ENCODE peak calls at places on chromosomes 16 and 17, in six cellular contexts. One of them, this sample, is unnamed.
A peak's percentile ranks its signal among the peaks of the same experiment; 100 is the strongest.

GRCh38 chr16:77780378-77780837 is 8.0 kb upstream of the VAT1L start:
- DNase-seq in HCT116: peak; percentile 10
- DNase-seq in upper lobe of right lung: no peak
- DNase-seq in OCI-LY7: no peak
- DNase-seq in neural progenitor cell: no peak
- DNase-seq in prostate gland: no peak
- DNase-seq in this sample: peak; percentile 74

GRCh38 chr17:51257150-51258081 is 2.4 kb downstream of the MBTD1 start:
- DNase-seq in HCT116: no peak
- DNase-seq in upper lobe of right lung: no peak
- DNase-seq in OCI-LY7: no peak
- DNase-seq in neural progenitor cell: no peak
- DNase-seq in prostate gland: no peak
- DNase-seq in this sample: no peak

GRCh38 chr17:54172654-54173316 is 350.1 kb downstream of the KIF2B start:
- DNase-seq in HCT116: no peak
- DNase-seq in upper lobe of right lung: no peak
- DNase-seq in OCI-LY7: peak; percentile 3
- DNase-seq in neural progenitor cell: peak; percentile 40
- DNase-seq in prostate gland: no peak
- DNase-seq in this sample: peak; percentile 3

GRCh38 chr16:79776243-79776884 is 175.8 kb upstream of the MAF start:
- DNase-seq in HCT116: no peak
- DNase-seq in upper lobe of right lung: no peak
- DNase-seq in OCI-LY7: no peak
- DNase-seq in neural progenitor cell: peak; percentile 37
- DNase-seq in prostate gland: peak; percentile 44
- DNase-seq in this sample: no peak

GRCh38 chr16:21028728-21029127 is 121.9 kb downstream of the DNAH3 start:
- DNase-seq in HCT116: no peak
- DNase-seq in upper lobe of right lung: no peak
- DNase-seq in OCI-LY7: no peak
- DNase-seq in neural progenitor cell: no peak
- DNase-seq in prostate gland: no peak
- DNase-seq in this sample: no peak

GRCh38 chr17:66337866-66338472 is 35.6 kb downstream of the PRKCA start:
- DNase-seq in HCT116: no peak
- DNase-seq in upper lobe of right lung: no peak
- DNase-seq in OCI-LY7: no peak
- DNase-seq in neural progenitor cell: no peak
- DNase-seq in prostate gland: no peak
- DNase-seq in this sample: no peak

GRCh38 chr17:62597920-62598319 is 29.6 kb upstream of the MRC2 start:
- DNase-seq in HCT116: no peak
- DNase-seq in upper lobe of right lung: no peak
- DNase-seq in OCI-LY7: no peak
- DNase-seq in neural progenitor cell: no peak
- DNase-seq in prostate gland: no peak
- DNase-seq in this sample: no peak

GRCh38 chr16:65634291-65634690 is 512.4 kb upstream of the CDH11 start:
- DNase-seq in HCT116: no peak
- DNase-seq in upper lobe of right lung: no peak
- DNase-seq in OCI-LY7: no peak
- DNase-seq in neural progenitor cell: no peak
- DNase-seq in prostate gland: no peak
- DNase-seq in this sample: no peak

GRCh38 chr17:27078296-27078695 is 215.6 kb upstream of the WSB1 start:
- DNase-seq in HCT116: no peak
- DNase-seq in upper lobe of right lung: no peak
- DNase-seq in OCI-LY7: no peak
- DNase-seq in neural progenitor cell: no peak
- DNase-seq in prostate gland: no peak
- DNase-seq in this sample: no peak

GRCh38 chr17:66467766-66468165 is 165.4 kb downstream of the PRKCA start:
- DNase-seq in HCT116: no peak
- DNase-seq in upper lobe of right lung: no peak
- DNase-seq in OCI-LY7: no peak
- DNase-seq in neural progenitor cell: no peak
- DNase-seq in prostate gland: no peak
- DNase-seq in this sample: no peak

GRCh38 chr16:67928561-67929364 is 2.9 kb downstream of the CTRL start:
- DNase-seq in HCT116: peak; percentile 24
- DNase-seq in upper lobe of right lung: peak; percentile 83
- DNase-seq in OCI-LY7: peak; percentile 80
- DNase-seq in neural progenitor cell: peak; percentile 79
- DNase-seq in prostate gland: peak; percentile 62
- DNase-seq in this sample: peak; percentile 77

GRCh38 chr16:80265624-80266306 is 275.0 kb upstream of the DYNLRB2 start:
- DNase-seq in HCT116: no peak
- DNase-seq in upper lobe of right lung: no peak
- DNase-seq in OCI-LY7: no peak
- DNase-seq in neural progenitor cell: no peak
- DNase-seq in prostate gland: no peak
- DNase-seq in this sample: no peak

GRCh38 chr16:9306753-9307152 is 215.3 kb downstream of the HAPSTR1 start:
- DNase-seq in HCT116: no peak
- DNase-seq in upper lobe of right lung: no peak
- DNase-seq in OCI-LY7: no peak
- DNase-seq in neural progenitor cell: no peak
- DNase-seq in prostate gland: no peak
- DNase-seq in this sample: no peak

GRCh38 chr16:88753600-88753999 is 31.4 kb downstream of the PIEZO1 start:
- DNase-seq in HCT116: no peak
- DNase-seq in upper lobe of right lung: no peak
- DNase-seq in OCI-LY7: no peak
- DNase-seq in neural progenitor cell: no peak
- DNase-seq in prostate gland: no peak
- DNase-seq in this sample: no peak

GRCh38 chr16:88753191-88753590 is 31.8 kb downstream of the PIEZO1 start:
- DNase-seq in HCT116: no peak
- DNase-seq in upper lobe of right lung: no peak
- DNase-seq in OCI-LY7: no peak
- DNase-seq in neural progenitor cell: no peak
- DNase-seq in prostate gland: no peak
- DNase-seq in this sample: no peak

GRCh38 chr16:88754109-88754911 is 30.7 kb downstream of the PIEZO1 start:
- DNase-seq in HCT116: no peak
- DNase-seq in upper lobe of right lung: no peak
- DNase-seq in OCI-LY7: no peak
- DNase-seq in neural progenitor cell: no peak
- DNase-seq in prostate gland: no peak
- DNase-seq in this sample: no peak

GRCh38 chr16:88755745-88756443 is 29.1 kb downstream of the PIEZO1 start:
- DNase-seq in HCT116: no peak
- DNase-seq in upper lobe of right lung: no peak
- DNase-seq in OCI-LY7: no peak
- DNase-seq in neural progenitor cell: no peak
- DNase-seq in prostate gland: no peak
- DNase-seq in this sample: no peak

GRCh38 chr16:88754912-88755744 is 29.9 kb downstream of the PIEZO1 start:
- DNase-seq in HCT116: no peak
- DNase-seq in upper lobe of right lung: no peak
- DNase-seq in OCI-LY7: peak; percentile 43
- DNase-seq in neural progenitor cell: peak; percentile 80
- DNase-seq in prostate gland: peak; percentile 42
- DNase-seq in this sample: peak; percentile 82
- TF ChIP-seq CTCF in HCT116: no peak
- TF ChIP-seq CTCF in upper lobe of right lung: no peak
- TF ChIP-seq CTCF in OCI-LY7: peak; percentile 69
- TF ChIP-seq CTCF in neural progenitor cell: peak; percentile 68
- TF ChIP-seq CTCF in prostate gland: no peak
- TF ChIP-seq CTCF in this sample: peak; percentile 40

DNA sequence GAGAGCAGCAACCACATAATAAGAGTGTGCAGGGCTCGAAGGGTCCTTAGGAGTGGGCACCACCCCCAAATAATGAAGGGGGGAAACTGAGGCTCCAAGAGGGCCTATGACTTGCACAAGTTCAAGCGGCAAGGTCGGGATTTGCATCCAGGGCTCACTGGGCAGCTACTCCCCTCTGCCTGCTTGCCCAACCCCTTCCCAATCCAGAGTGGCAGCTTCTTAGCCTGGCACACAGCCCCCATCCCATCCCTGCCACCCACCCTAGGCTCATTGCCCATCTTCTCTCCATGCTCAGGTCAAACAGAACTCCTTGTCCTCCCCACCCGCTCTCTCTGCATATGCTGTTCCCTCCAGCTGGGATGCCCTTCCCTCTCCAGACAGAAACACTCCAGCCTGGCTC is 2.4 kb downstream of the SPPL2C start:
- DNase-seq in HCT116: no peak
- DNase-seq in upper lobe of right lung: no peak
- DNase-seq in OCI-LY7: no peak
- DNase-seq in neural progenitor cell: no peak
- DNase-seq in prostate gland: no peak
- DNase-seq in this sample: no peak
- H3K27ac ChIP-seq in HCT116: no peak overlapping the region
- H3K27ac ChIP-seq in upper lobe of right lung: no peak overlapping the region
- H3K27ac ChIP-seq in OCI-LY7: no peak overlapping the region
- H3K27ac ChIP-seq in neural progenitor cell: no peak overlapping the region
- H3K27ac ChIP-seq in prostate gland: no peak overlapping the region
- H3K27ac ChIP-seq in this sample: no peak overlapping the region

DNA sequence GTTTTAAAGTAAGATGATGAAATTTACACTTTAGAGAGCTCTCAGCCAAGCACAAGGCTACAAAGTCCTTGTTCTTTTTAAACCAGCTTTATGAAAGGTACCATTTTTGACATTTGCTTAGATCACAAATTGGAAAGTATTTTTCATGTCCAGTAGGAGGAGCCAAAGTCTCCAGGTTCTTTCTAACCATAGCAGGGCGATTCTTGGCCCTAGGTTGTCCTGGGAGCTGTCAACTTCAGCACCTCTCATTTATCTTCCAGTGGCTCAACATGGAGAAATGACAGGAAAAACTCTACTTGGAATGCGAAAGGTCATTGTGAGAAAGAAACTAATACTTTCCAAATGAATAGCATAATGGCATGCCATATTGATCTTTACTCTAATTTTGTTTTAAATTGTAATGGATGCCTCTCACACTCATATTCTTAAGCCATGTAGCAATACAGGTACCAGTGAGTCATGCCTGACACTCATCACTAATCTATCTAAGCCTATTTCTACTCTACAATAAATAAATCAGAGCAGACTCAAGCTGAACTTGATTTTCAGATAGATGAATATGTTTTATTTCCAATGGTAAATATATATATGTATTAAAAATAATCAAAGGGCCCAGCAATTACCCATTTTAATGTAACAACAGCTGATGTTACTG is 919.1 kb upstream of the EEF2KMT start:
- DNase-seq in HCT116: no peak
- DNase-seq in upper lobe of right lung: no peak
- DNase-seq in OCI-LY7: peak; percentile 8
- DNase-seq in neural progenitor cell: peak; percentile 90
- DNase-seq in prostate gland: no peak
- DNase-seq in this sample: peak; percentile 13
- TF ChIP-seq CTCF in HCT116: no peak
- TF ChIP-seq CTCF in upper lobe of right lung: peak; percentile 26
- TF ChIP-seq CTCF in OCI-LY7: peak; percentile 69
- TF ChIP-seq CTCF in neural progenitor cell: peak; percentile 78
- TF ChIP-seq CTCF in prostate gland: peak; percentile 13
- TF ChIP-seq CTCF in this sample: no peak

GRCh38 chr17:38663125-38663751 is 11.5 kb downstream of the EPOP start:
- DNase-seq in HCT116: peak; percentile 74
- DNase-seq in upper lobe of right lung: peak; percentile 82
- DNase-seq in OCI-LY7: peak; percentile 78
- DNase-seq in neural progenitor cell: peak; percentile 95
- DNase-seq in prostate gland: no peak
- DNase-seq in this sample: peak; percentile 56
- H3K27ac ChIP-seq in HCT116: no peak overlapping the region
- H3K27ac ChIP-seq in upper lobe of right lung: no peak overlapping the region
- H3K27ac ChIP-seq in OCI-LY7: no peak overlapping the region
- H3K27ac ChIP-seq in neural progenitor cell: no peak overlapping the region
- H3K27ac ChIP-seq in prostate gland: no peak overlapping the region
- H3K27ac ChIP-seq in this sample: no peak overlapping the region

DNA sequence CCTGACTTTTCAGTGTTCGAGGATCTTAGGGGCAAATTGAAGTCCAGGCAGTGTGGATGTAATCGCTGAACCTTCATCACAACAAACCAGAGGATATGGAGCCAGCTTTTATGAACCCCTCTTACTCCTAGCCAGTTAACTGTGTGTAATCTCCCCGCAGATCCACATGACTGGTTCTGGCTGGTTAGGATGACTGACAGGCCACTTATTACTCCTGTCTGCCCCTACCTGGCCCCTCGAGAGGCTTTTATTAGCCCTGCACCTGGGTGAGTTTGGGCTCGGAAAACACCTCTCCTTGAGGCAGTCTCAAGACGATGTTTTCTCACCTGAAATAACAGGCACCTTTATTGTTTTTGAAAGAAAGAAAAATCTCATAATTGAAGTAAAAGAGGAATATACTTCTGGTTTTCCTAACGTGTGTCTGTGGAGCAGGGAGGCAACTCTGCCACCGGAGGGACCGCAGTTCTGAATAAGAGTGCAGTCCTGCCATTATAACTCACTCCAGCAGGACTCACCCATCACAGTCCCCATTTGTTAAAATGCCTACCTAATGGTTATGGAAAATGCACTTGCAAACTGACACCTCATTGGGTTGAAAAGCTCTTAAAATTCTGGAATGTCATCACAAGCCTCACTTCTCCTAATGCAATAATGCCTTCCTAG is 291.9 kb upstream of the N4BP1 start:
- DNase-seq in HCT116: peak; percentile 15
- DNase-seq in upper lobe of right lung: no peak
- DNase-seq in OCI-LY7: peak; percentile 27
- DNase-seq in neural progenitor cell: peak; percentile 30
- DNase-seq in prostate gland: no peak
- DNase-seq in this sample: peak; percentile 62
- TF ChIP-seq CTCF in HCT116: no peak
- TF ChIP-seq CTCF in upper lobe of right lung: no peak
- TF ChIP-seq CTCF in OCI-LY7: no peak
- TF ChIP-seq CTCF in neural progenitor cell: peak; percentile 40
- TF ChIP-seq CTCF in prostate gland: no peak
- TF ChIP-seq CTCF in this sample: no peak

GRCh38 chr17:31533546-31534155 is 142.2 kb downstream of the RAB11FIP4 start:
- DNase-seq in HCT116: peak; percentile 38
- DNase-seq in upper lobe of right lung: no peak
- DNase-seq in OCI-LY7: peak; percentile 41
- DNase-seq in neural progenitor cell: peak; percentile 66
- DNase-seq in prostate gland: no peak
- DNase-seq in this sample: peak; percentile 87
- H3K27ac ChIP-seq in HCT116: peak overlapping the region; percentile 22
- H3K27ac ChIP-seq in upper lobe of right lung: no peak overlapping the region
- H3K27ac ChIP-seq in OCI-LY7: no peak overlapping the region
- H3K27ac ChIP-seq in neural progenitor cell: no peak overlapping the region
- H3K27ac ChIP-seq in prostate gland: no peak overlapping the region
- H3K27ac ChIP-seq in this sample: peak overlapping the region; percentile 69

GRCh38 chr17:74045608-74046007 is 157.9 kb upstream of the RPL38 start:
- DNase-seq in HCT116: no peak
- DNase-seq in upper lobe of right lung: no peak
- DNase-seq in OCI-LY7: no peak
- DNase-seq in neural progenitor cell: peak; percentile 16
- DNase-seq in prostate gland: no peak
- DNase-seq in this sample: peak; percentile 16
- TF ChIP-seq CTCF in HCT116: no peak
- TF ChIP-seq CTCF in upper lobe of right lung: no peak
- TF ChIP-seq CTCF in OCI-LY7: no peak
- TF ChIP-seq CTCF in neural progenitor cell: no peak
- TF ChIP-seq CTCF in prostate gland: no peak
- TF ChIP-seq CTCF in this sample: no peak